ENCODE peak calls at places on chromosomes 12 and 14, in seven cellular contexts. U, W, B, F, Y, J and N are unnamed samples.

GRCh38 chr12:119239040-119239439 is 60.3 kb downstream of the HSPB8 start:
- DNase-seq in U (no peak), W (no peak), B (no peak), F (no peak), Y (no peak), J (no peak), N (no peak)

GRCh38 chr12:1297206-1297605 is 297.2 kb downstream of the FBXL14 start:
- DNase-seq in U (no peak), W (peak), B (no peak), F (no peak), Y (no peak), J (no peak), N (peak)

GRCh38 chr14:104985675-104986486 is at the start of gene CLBA1:
- DNase-seq in U (peak), W (peak), B (peak), F (peak), Y (peak), J (peak), N (peak)

GRCh38 chr14:61876362-61877049 is 114.3 kb downstream of the SNAPC1 start:
- DNase-seq in U (no peak), W (no peak), B (no peak), F (no peak), Y (no peak), J (no peak), N (no peak)

GRCh38 chr14:103994535-103995184 is 52.3 kb upstream of the RD3L start:
- DNase-seq in U (no peak), W (no peak), B (no peak), F (no peak), Y (no peak), J (no peak), N (no peak)

GRCh38 chr14:46108228-46108627 is 543.4 kb downstream of the RPL10L start:
- DNase-seq in U (no peak), W (no peak), B (no peak), F (no peak), Y (no peak), J (no peak), N (no peak)

GRCh38 chr12:66132408-66132807 is 1.9 kb upstream of the LLPH start:
- DNase-seq in U (no peak), W (no peak), B (no peak), F (no peak), Y (no peak), J (no peak), N (no peak)

GRCh38 chr12:96889273-96889933 is 17.7 kb upstream of the NEDD1 start:
- DNase-seq in U (no peak), W (peak), B (no peak), F (no peak), Y (no peak), J (no peak), N (no peak)

GRCh38 chr12:122190842-122191668 is 8.1 kb downstream of the LRRC43 start:
- DNase-seq in U (peak), W (no peak), B (peak), F (no peak), Y (peak), J (peak), N (peak)

GRCh38 chr14:69483765-69484443 is 624 bp upstream of the PLEKHD1 start:
- DNase-seq in U (no peak), W (no peak), B (peak), F (no peak), Y (peak), J (no peak), N (no peak)

GRCh38 chr12:78888583-78888982 is 24.0 kb downstream of the SYT1 start:
- DNase-seq in U (no peak), W (no peak), B (no peak), F (no peak), Y (no peak), J (no peak), N (no peak)

GRCh38 chr12:130526813-130527212 is 189.1 kb downstream of the PIWIL1 start:
- DNase-seq in U (no peak), W (no peak), B (peak), F (no peak), Y (no peak), J (no peak), N (no peak)

GRCh38 chr12:132044661-132045412 is 95.1 kb downstream of the EP400 start:
- DNase-seq in U (no peak), W (no peak), B (no peak), F (no peak), Y (no peak), J (no peak), N (no peak)

GRCh38 chr14:76647699-76648298 is 113.5 kb upstream of the VASH1 start:
- DNase-seq in U (no peak), W (peak), B (peak), F (no peak), Y (peak), J (no peak), N (peak)

GRCh38 chr12:6234214-6234613 is 34.0 kb downstream of the CD9 start:
- DNase-seq in U (no peak), W (no peak), B (no peak), F (no peak), Y (no peak), J (no peak), N (no peak)

GRCh38 chr14:53109028-53109687 is 44.0 kb downstream of the DDHD1 start:
- DNase-seq in U (peak), W (no peak), B (no peak), F (no peak), Y (no peak), J (peak), N (no peak)

GRCh38 chr14:59161571-59162175 is 26.8 kb upstream of the DAAM1 start:
- DNase-seq in U (no peak), W (peak), B (no peak), F (no peak), Y (no peak), J (no peak), N (no peak)

GRCh38 chr12:131065279-131065678 is 111.6 kb downstream of the ADGRD1 start:
- DNase-seq in U (no peak), W (no peak), B (no peak), F (no peak), Y (no peak), J (no peak), N (no peak)